ENCODE peak calls at places on chromosomes 13 and 19, in eight cellular contexts. Z, V, S, E, O, K, W and F are unnamed samples.

GRCh38 chr13:99303863-99304521 is 3.2 kb downstream of the GPR183 start:
- DNase-seq in Z (no peak), V (no peak), S (peak), E (peak), O (no peak), K (no peak), W (no peak), F (no peak)

GRCh38 chr13:98481511-98481951 is 95.4 kb downstream of the STK24 start:
- DNase-seq in Z (no peak), V (no peak), S (no peak), E (no peak), O (no peak), K (no peak), W (no peak), F (no peak)

GRCh38 chr13:32252812-32253440 is 62.2 kb downstream of the ZAR1L start:
- DNase-seq in Z (no peak), V (no peak), S (no peak), E (no peak), O (no peak), K (no peak), W (no peak), F (no peak)

GRCh38 chr19:33621811-33622504 is at the start of gene CHST8:
- DNase-seq in Z (peak), V (no peak), S (no peak), E (no peak), O (no peak), K (no peak), W (no peak), F (peak)

GRCh38 chr13:48559638-48560320 is 26.9 kb upstream of the RCBTB2 start:
- DNase-seq in Z (peak), V (peak), S (no peak), E (no peak), O (peak), K (no peak), W (no peak), F (no peak)

GRCh38 chr13:20407759-20408158 is 117.9 kb downstream of the CRYL1 start:
- DNase-seq in Z (no peak), V (no peak), S (no peak), E (no peak), O (no peak), K (no peak), W (no peak), F (no peak)

GRCh38 chr19:18440936-18441803 is 3.2 kb upstream of the ISYNA1 start:
- DNase-seq in Z (no peak), V (no peak), S (no peak), E (no peak), O (no peak), K (no peak), W (no peak), F (no peak)

GRCh38 chr19:40744554-40745401 is 5.5 kb downstream of the ACTMAP start:
- DNase-seq in Z (no peak), V (no peak), S (no peak), E (no peak), O (no peak), K (no peak), W (peak), F (no peak)

GRCh38 chr19:48696353-48697010 is 711 bp downstream of the FUT2 start:
- DNase-seq in Z (no peak), V (no peak), S (peak), E (no peak), O (no peak), K (no peak), W (no peak), F (no peak)

GRCh38 chr13:31172001-31172400 is 10.3 kb upstream of the HSPH1 start:
- DNase-seq in Z (peak), V (peak), S (no peak), E (no peak), O (peak), K (no peak), W (no peak), F (no peak)

GRCh38 chr19:51274371-51274770 is 23.5 kb downstream of the SIGLECL1 start:
- DNase-seq in Z (no peak), V (no peak), S (no peak), E (no peak), O (no peak), K (no peak), W (no peak), F (no peak)

GRCh38 chr13:73449258-73449657 is 390.5 kb downstream of the KLF5 start:
- DNase-seq in Z (no peak), V (no peak), S (no peak), E (no peak), O (peak), K (no peak), W (no peak), F (no peak)

GRCh38 chr13:73303858-73304257 is 245.1 kb downstream of the KLF5 start:
- DNase-seq in Z (peak), V (peak), S (no peak), E (no peak), O (peak), K (no peak), W (no peak), F (no peak)

GRCh38 chr13:79680485-79680884 is 199.5 kb downstream of the NDFIP2 start:
- DNase-seq in Z (no peak), V (no peak), S (no peak), E (no peak), O (no peak), K (no peak), W (no peak), F (no peak)

GRCh38 chr19:4052114-4052992 is 14.3 kb downstream of the ZBTB7A start:
- DNase-seq in Z (peak), V (no peak), S (peak), E (no peak), O (peak), K (no peak), W (no peak), F (no peak)

GRCh38 chr19:35449347-35450043 is 1.4 kb downstream of the FFAR2 start:
- DNase-seq in Z (no peak), V (no peak), S (no peak), E (no peak), O (peak), K (no peak), W (no peak), F (no peak)

GRCh38 chr19:40355975-40356680 is 7.6 kb downstream of the PLD3 start:
- DNase-seq in Z (no peak), V (no peak), S (peak), E (no peak), O (no peak), K (no peak), W (no peak), F (no peak)

GRCh38 chr19:16527971-16528521 is 14.2 kb downstream of the CHERP start:
- DNase-seq in Z (peak), V (no peak), S (no peak), E (peak), O (peak), K (no peak), W (peak), F (no peak)

GRCh38 chr13:101751488-101751887 is 299.0 kb downstream of the ITGBL1 start:
- DNase-seq in Z (peak), V (peak), S (no peak), E (no peak), O (peak), K (no peak), W (no peak), F (no peak)

GRCh38 chr13:95317037-95317989 is 16.1 kb upstream of the ABCC4 start:
- DNase-seq in Z (peak), V (no peak), S (no peak), E (no peak), O (no peak), K (no peak), W (no peak), F (no peak)

GRCh38 chr13:51331354-51331861 is 8.1 kb upstream of the SERPINE3 start:
- DNase-seq in Z (no peak), V (no peak), S (no peak), E (no peak), O (no peak), K (no peak), W (no peak), F (no peak)

GRCh38 chr13:36979361-36980040 is 19.6 kb downstream of the ALG5 start:
- DNase-seq in Z (peak), V (no peak), S (no peak), E (no peak), O (no peak), K (no peak), W (no peak), F (no peak)

GRCh38 chr13:111482126-111482525 is 161.7 kb downstream of the TEX29 start:
- DNase-seq in Z (no peak), V (no peak), S (no peak), E (no peak), O (no peak), K (no peak), W (no peak), F (no peak)

GRCh38 chr19:10292789-10293636 is 3.3 kb downstream of the ICAM5 start:
- DNase-seq in Z (no peak), V (no peak), S (peak), E (no peak), O (peak), K (no peak), W (peak), F (no peak)

GRCh38 chr13:37345869-37346268 is 240.4 kb upstream of the CSNK1A1L start:
- DNase-seq in Z (no peak), V (no peak), S (no peak), E (no peak), O (no peak), K (no peak), W (no peak), F (no peak)

GRCh38 chr19:13234518-13234917 is 84.3 kb downstream of the IER2 start:
- DNase-seq in Z (peak), V (no peak), S (no peak), E (peak), O (peak), K (no peak), W (peak), F (no peak)

GRCh38 chr13:112624602-112625430 is 36.9 kb upstream of the TUBGCP3 start:
- DNase-seq in Z (no peak), V (no peak), S (no peak), E (no peak), O (no peak), K (no peak), W (no peak), F (peak)

GRCh38 chr13:112616586-112617381 is 28.8 kb upstream of the TUBGCP3 start:
- DNase-seq in Z (peak), V (peak), S (no peak), E (no peak), O (peak), K (no peak), W (peak), F (no peak)

GRCh38 chr13:100128373-100128772 is 39.5 kb downstream of the PCCA start:
- DNase-seq in Z (peak), V (peak), S (no peak), E (no peak), O (no peak), K (no peak), W (no peak), F (no peak)

GRCh38 chr19:54607782-54608150 is 14.3 kb downstream of the LILRA1 start:
- DNase-seq in Z (no peak), V (no peak), S (no peak), E (no peak), O (no peak), K (no peak), W (no peak), F (no peak)

GRCh38 chr19:13817615-13818371 is 22.6 kb downstream of the ZSWIM4 start:
- DNase-seq in Z (no peak), V (no peak), S (peak), E (no peak), O (no peak), K (no peak), W (peak), F (peak)

GRCh38 chr19:30968210-30968609 is 381.0 kb downstream of the TSHZ3 start:
- DNase-seq in Z (no peak), V (no peak), S (no peak), E (no peak), O (no peak), K (no peak), W (no peak), F (no peak)

DNA sequence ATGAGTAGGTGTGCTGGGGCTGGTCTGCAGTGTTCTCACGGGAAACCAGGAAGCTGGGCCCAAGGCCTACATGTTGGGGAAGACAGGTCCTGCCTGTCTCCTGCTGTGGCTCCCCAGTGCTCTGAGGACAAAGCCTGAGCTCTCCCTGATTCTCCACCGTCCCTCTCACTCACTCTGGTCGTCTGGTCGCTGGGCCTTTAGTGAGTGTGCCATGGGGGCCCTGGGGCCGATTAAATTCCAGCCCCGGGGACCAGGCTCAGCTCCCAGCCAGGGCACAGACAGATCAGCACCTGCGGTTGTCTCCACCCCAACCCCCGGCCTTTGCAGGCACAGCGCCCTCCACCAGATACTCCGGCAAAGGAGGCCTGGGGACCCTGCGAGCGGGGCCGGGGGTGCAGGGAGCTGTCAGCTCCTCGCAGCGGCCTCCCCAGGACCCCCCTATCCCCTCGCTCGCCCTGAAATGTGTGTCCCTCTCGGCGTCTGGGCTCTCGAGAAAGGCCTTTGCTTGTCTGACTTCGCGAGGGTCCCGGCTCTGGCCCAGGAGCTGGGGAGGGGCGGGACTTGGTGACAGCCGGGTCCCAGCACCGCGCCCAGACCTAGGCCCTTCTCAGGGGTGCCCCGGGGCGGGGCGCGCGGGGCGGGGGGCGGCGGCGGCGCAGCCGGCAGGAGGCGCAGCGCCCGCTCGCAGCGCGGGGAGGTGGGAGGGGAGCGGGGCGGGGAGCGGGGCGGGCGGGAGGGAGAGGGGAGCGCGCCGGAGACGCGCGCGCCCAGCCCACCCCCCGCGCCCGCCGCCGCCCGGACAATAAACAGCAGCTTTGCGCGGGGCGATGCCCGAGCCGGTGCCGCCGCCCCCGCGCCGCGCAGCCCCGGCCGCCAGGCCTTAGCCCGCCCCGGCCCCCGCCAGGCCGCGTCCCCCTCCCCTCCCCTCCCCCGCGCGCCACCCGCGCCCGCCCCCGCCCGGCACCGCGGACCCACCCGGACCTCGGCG is at the start of gene PALM:
- DNase-seq in Z (no peak), V (no peak), S (no peak), E (no peak), O (peak), K (no peak), W (no peak), F (no peak)
- TF ChIP-seq CTCF in Z (no peak), V (no peak), S (no peak), E (no peak), O (no peak), K (no peak), W (no peak), F (peak)

DNA sequence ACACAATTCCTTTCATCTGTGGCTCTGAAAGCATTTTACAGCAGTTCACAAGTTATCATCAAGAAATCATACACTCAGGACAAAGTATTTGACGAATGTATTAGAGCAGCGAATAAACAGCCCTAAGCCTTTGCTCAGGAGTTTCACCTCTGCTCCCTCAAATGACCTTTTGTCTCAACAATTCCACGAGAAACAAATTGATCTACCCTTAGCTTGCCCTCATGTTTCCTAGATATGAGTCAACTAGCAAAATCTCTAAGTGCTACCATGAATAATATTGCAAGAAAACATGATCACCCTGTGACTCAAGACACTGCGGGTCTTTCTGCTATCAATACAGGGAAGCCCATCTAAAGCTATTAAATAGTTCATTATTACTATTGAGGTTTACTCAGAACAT is 396.1 kb downstream of the EFNB2 start:
- DNase-seq in Z (peak), V (peak), S (no peak), E (no peak), O (no peak), K (no peak), W (no peak), F (no peak)
- TF ChIP-seq CTCF in Z (no peak), V (no peak), S (no peak), E (no peak), O (no peak), K (no peak), W (no peak), F (no peak)

GRCh38 chr19:5273782-5274181 is 66.8 kb downstream of the PTPRS start:
- DNase-seq in Z (no peak), V (no peak), S (no peak), E (no peak), O (no peak), K (no peak), W (no peak), F (no peak)

GRCh38 chr19:5269279-5269678 is 71.3 kb downstream of the PTPRS start:
- DNase-seq in Z (no peak), V (no peak), S (peak), E (no peak), O (no peak), K (no peak), W (no peak), F (no peak)

GRCh38 chr19:5268801-5269200 is 71.8 kb downstream of the PTPRS start:
- DNase-seq in Z (no peak), V (no peak), S (peak), E (no peak), O (no peak), K (no peak), W (no peak), F (no peak)

GRCh38 chr19:5269926-5270325 is 70.7 kb downstream of the PTPRS start:
- DNase-seq in Z (no peak), V (no peak), S (peak), E (no peak), O (no peak), K (no peak), W (no peak), F (no peak)

GRCh38 chr19:5271145-5271544 is 69.5 kb downstream of the PTPRS start:
- DNase-seq in Z (peak), V (no peak), S (peak), E (no peak), O (peak), K (no peak), W (no peak), F (no peak)
- TF ChIP-seq CTCF in Z (peak), V (peak), S (no peak), E (no peak), O (peak), K (no peak), W (peak), F (peak)

GRCh38 chr19:56660381-56661105 is 11.0 kb downstream of the ZNF835 start:
- DNase-seq in Z (no peak), V (no peak), S (peak), E (no peak), O (no peak), K (no peak), W (peak), F (no peak)
- TF ChIP-seq CTCF in Z (no peak), V (no peak), S (no peak), E (no peak), O (no peak), K (peak), W (no peak), F (no peak)

DNA sequence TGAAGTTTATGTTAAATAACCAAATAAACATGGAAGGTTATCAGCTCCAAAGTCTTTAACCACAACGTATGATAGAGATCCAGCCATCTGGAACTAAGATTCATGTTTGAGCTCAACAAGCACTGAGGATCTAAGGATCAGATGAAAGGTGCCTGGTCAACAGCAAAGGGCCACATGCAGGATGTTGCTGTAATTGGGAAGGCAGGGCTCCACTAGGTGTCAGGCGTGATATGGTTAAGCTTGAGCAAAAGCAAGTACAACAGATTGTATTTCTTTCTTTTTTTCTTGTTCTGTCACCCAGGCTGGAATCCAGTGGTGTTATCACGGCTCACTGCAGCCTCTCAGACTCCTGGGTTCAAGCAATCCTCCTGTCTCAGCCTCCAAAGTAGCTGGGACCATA is 12.0 kb downstream of the EBPL start:
- DNase-seq in Z (no peak), V (peak), S (no peak), E (no peak), O (no peak), K (no peak), W (no peak), F (no peak)
- TF ChIP-seq CTCF in Z (peak), V (peak), S (no peak), E (no peak), O (peak), K (no peak), W (no peak), F (peak)

GRCh38 chr13:39051157-39051556 is 12.9 kb downstream of the NHLRC3 start:
- DNase-seq in Z (peak), V (no peak), S (no peak), E (no peak), O (peak), K (no peak), W (peak), F (no peak)

GRCh38 chr13:39048806-39049205 is 10.6 kb downstream of the NHLRC3 start:
- DNase-seq in Z (no peak), V (no peak), S (no peak), E (no peak), O (no peak), K (no peak), W (no peak), F (no peak)

GRCh38 chr13:39044536-39044935 is 6.3 kb downstream of the NHLRC3 start:
- DNase-seq in Z (no peak), V (no peak), S (no peak), E (no peak), O (no peak), K (no peak), W (no peak), F (no peak)

GRCh38 chr13:39049274-39049673 is 11.0 kb downstream of the NHLRC3 start:
- DNase-seq in Z (no peak), V (no peak), S (no peak), E (no peak), O (no peak), K (no peak), W (no peak), F (no peak)

DNA sequence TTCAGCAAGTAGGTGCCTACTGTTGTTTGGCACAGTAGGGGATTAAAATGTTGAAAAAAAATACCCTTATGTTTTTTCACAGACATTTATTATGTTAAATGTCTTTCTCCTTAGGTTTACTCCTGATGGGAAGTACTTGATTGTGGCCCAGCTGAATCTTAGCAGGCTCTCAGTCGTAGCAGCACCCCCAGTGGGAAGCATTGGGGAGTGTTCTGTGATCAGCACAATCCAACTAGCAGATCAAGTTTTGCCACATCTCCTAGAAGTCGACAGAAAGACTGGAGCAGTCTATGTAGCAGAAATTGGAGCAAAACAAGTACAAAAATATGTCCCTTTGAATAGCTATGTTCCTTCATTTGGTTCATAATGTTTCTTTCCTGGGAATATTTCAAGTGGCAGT is 9.3 kb downstream of the NHLRC3 start:
- DNase-seq in Z (no peak), V (no peak), S (no peak), E (no peak), O (peak), K (no peak), W (no peak), F (no peak)
- TF ChIP-seq CTCF in Z (peak), V (peak), S (no peak), E (no peak), O (peak), K (no peak), W (no peak), F (peak)